ENCODE peak calls at places on chromosomes 7 and 10, in seven cellular contexts. X, P, F, G, Q, V and R are unnamed samples.

GRCh38 chr10:133011883-133012282 is 69.5 kb upstream of the CFAP46 start:
- DNase-seq in X (no peak), P (no peak), F (no peak), G (no peak), Q (no peak), V (no peak), R (no peak)

GRCh38 chr7:50610521-50611277 is 45.5 kb upstream of the DDC start:
- DNase-seq in X (peak; percentile 30), P (no peak), F (no peak), G (no peak), Q (no peak), V (peak; percentile 0), R (peak; percentile 34)

GRCh38 chr7:1325646-1326510 is 93.2 kb downstream of the UNCX start:
- DNase-seq in X (no peak), P (no peak), F (no peak), G (no peak), Q (no peak), V (no peak), R (no peak)

GRCh38 chr7:33191326-33191725 is 62.0 kb downstream of the BBS9 start:
- DNase-seq in X (peak; percentile 2), P (no peak), F (no peak), G (no peak), Q (no peak), V (peak; percentile 23), R (no peak)

GRCh38 chr7:70238171-70238575 is 639.9 kb downstream of the AUTS2 start:
- DNase-seq in X (no peak), P (no peak), F (no peak), G (no peak), Q (peak; percentile 10), V (no peak), R (no peak)

GRCh38 chr10:1324914-1325313 is 268.7 kb downstream of the WDR37 start:
- DNase-seq in X (no peak), P (no peak), F (no peak), G (no peak), Q (no peak), V (no peak), R (no peak)

GRCh38 chr7:15086171-15086745 is 183.7 kb upstream of the DGKB start:
- DNase-seq in X (no peak), P (no peak), F (no peak), G (no peak), Q (no peak), V (no peak), R (no peak)

GRCh38 chr10:22477365-22478287 is 132.3 kb downstream of the SPAG6 start:
- DNase-seq in X (no peak), P (no peak), F (no peak), G (no peak), Q (no peak), V (no peak), R (no peak)

GRCh38 chr10:44756235-44756634 is 154.9 kb upstream of the TMEM72 start:
- DNase-seq in X (no peak), P (no peak), F (no peak), G (no peak), Q (no peak), V (no peak), R (no peak)

GRCh38 chr7:117777335-117778150 is 95.7 kb downstream of the CTTNBP2 start:
- DNase-seq in X (no peak), P (no peak), F (no peak), G (no peak), Q (no peak), V (no peak), R (no peak)

GRCh38 chr10:18793951-18794350 is 134.7 kb downstream of the ARL5B start:
- DNase-seq in X (no peak), P (no peak), F (no peak), G (no peak), Q (peak; percentile 14), V (peak; percentile 56), R (no peak)

GRCh38 chr7:2403718-2404648 is 572 bp downstream of the CHST12 start:
- DNase-seq in X (peak; percentile 28), P (peak; percentile 32), F (no peak), G (peak; percentile 33), Q (peak; percentile 52), V (peak; percentile 37), R (no peak)

GRCh38 chr10:128051548-128051947 is 74.7 kb downstream of the MKI67 start:
- DNase-seq in X (no peak), P (no peak), F (no peak), G (no peak), Q (no peak), V (no peak), R (no peak)

GRCh38 chr10:126062132-126063032 is 166.0 kb downstream of the FANK1 start:
- DNase-seq in X (no peak), P (no peak), F (peak; percentile 67), G (no peak), Q (no peak), V (peak; percentile 84), R (no peak)

GRCh38 chr10:60236869-60237524 is 152.7 kb downstream of the ANK3 start:
- DNase-seq in X (no peak), P (no peak), F (peak; percentile 32), G (no peak), Q (no peak), V (peak; percentile 91), R (no peak)

GRCh38 chr10:29378106-29378505 is 89.2 kb downstream of the LYZL1 start:
- DNase-seq in X (no peak), P (no peak), F (no peak), G (no peak), Q (no peak), V (no peak), R (no peak)